ENCODE peak calls at places on chromosomes 1 and 21, in nine cellular contexts. U is fibroblast of lung; L is PC-3; K is GM19239; B is effector memory CD8-positive, alpha-beta T cell; J is stromal cell of bone marrow; O is effector CD4-positive, alpha-beta T cell; Z is nucleus accumbens; R is central memory CD4-positive, alpha-beta T cell. W is an unnamed sample.
A peak's percentile ranks its signal among the peaks of the same experiment; 100 is the strongest.

GRCh38 chr1:218674280-218674773 is 329.2 kb downstream of the TGFB2 start:
- DNase-seq in U (peak; percentile 69), L (peak; percentile 58), K (no peak), B (no peak), J (peak; percentile 31), O (no peak), Z (no peak), R (no peak), W (no peak)

GRCh38 chr1:185017338-185017737 is 28.0 kb upstream of the RNF2 start:
- DNase-seq in U (peak; percentile 91), L (peak; percentile 83), K (no peak), B (no peak), J (peak; percentile 82), O (no peak), Z (no peak), R (no peak), W (no peak)

GRCh38 chr1:150613061-150613920 is 16.1 kb downstream of the ENSA start:
- DNase-seq in U (peak; percentile 94), L (peak; percentile 98), K (peak; percentile 46), B (no peak), J (peak; percentile 86), O (peak; percentile 54), Z (no peak), R (peak; percentile 44), W (peak; percentile 46)

GRCh38 chr1:224769987-224770693 is 154.0 kb downstream of the CNIH3 start:
- DNase-seq in U (peak; percentile 85), L (peak; percentile 69), K (no peak), B (no peak), J (peak; percentile 33), O (no peak), Z (no peak), R (no peak), W (no peak)

GRCh38 chr1:53295746-53296722 is 31.8 kb downstream of the LRP8 start:
- DNase-seq in U (no peak), L (no peak), K (no peak), B (no peak), J (no peak), O (no peak), Z (no peak), R (peak; percentile 6), W (peak; percentile 24)

GRCh38 chr1:73040811-73041210 is 758.5 kb upstream of the NEGR1 start:
- DNase-seq in U (no peak), L (no peak), K (no peak), B (no peak), J (no peak), O (no peak), Z (no peak), R (no peak), W (no peak)

GRCh38 chr1:183089025-183089639 is 65.9 kb downstream of the LAMC1 start:
- DNase-seq in U (no peak), L (peak; percentile 23), K (no peak), B (no peak), J (no peak), O (no peak), Z (no peak), R (no peak), W (no peak)

GRCh38 chr1:51920130-51920529 is 41.6 kb upstream of the NRDC start:
- DNase-seq in U (no peak), L (peak; percentile 33), K (no peak), B (no peak), J (no peak), O (no peak), Z (no peak), R (no peak), W (no peak)

GRCh38 chr1:201281573-201281972 is 1.7 kb upstream of the PKP1 start:
- DNase-seq in U (no peak), L (peak; percentile 52), K (no peak), B (no peak), J (no peak), O (no peak), Z (no peak), R (no peak), W (no peak)

GRCh38 chr1:1542766-1543705 is 2.6 kb upstream of the TMEM240 start:
- DNase-seq in U (no peak), L (no peak), K (no peak), B (no peak), J (no peak), O (no peak), Z (no peak), R (no peak), W (no peak)

GRCh38 chr1:68231627-68232303 is 558 bp downstream of the WLS start:
- DNase-seq in U (peak; percentile 90), L (peak; percentile 55), K (no peak), B (no peak), J (peak; percentile 67), O (no peak), Z (peak; percentile 22), R (no peak), W (no peak)

GRCh38 chr1:85681087-85681486 is 27.1 kb downstream of the ZNHIT6 start:
- DNase-seq in U (peak; percentile 23), L (no peak), K (no peak), B (no peak), J (peak; percentile 33), O (no peak), Z (no peak), R (no peak), W (no peak)

GRCh38 chr1:235326719-235327558 is 1.0 kb downstream of the ARID4B start:
- DNase-seq in U (no peak), L (peak; percentile 11), K (no peak), B (peak; percentile 67), J (no peak), O (peak; percentile 69), Z (peak; percentile 21), R (peak; percentile 75), W (peak; percentile 85)

GRCh38 chr1:42210421-42211133 is 46.0 kb upstream of the GUCA2A start:
- DNase-seq in U (peak; percentile 89), L (peak; percentile 24), K (no peak), B (no peak), J (peak; percentile 9), O (no peak), Z (no peak), R (no peak), W (no peak)

GRCh38 chr1:243253927-243254232 is 1.2 kb downstream of the CEP170 start:
- DNase-seq in U (no peak), L (peak; percentile 50), K (no peak), B (no peak), J (no peak), O (no peak), Z (no peak), R (no peak), W (no peak)

GRCh38 chr21:24046816-24047443 is 1560.4 kb downstream of the MRPL39 start:
- DNase-seq in U (no peak), L (no peak), K (no peak), B (no peak), J (no peak), O (no peak), Z (no peak), R (no peak), W (no peak)

GRCh38 chr1:150564051-150564991 is 15.1 kb downstream of the MCL1 start:
- DNase-seq in U (peak; percentile 59), L (no peak), K (no peak), B (no peak), J (no peak), O (no peak), Z (no peak), R (peak; percentile 39), W (peak; percentile 52)

GRCh38 chr1:43619314-43619790 is 30.6 kb upstream of the KDM4A start:
- DNase-seq in U (no peak), L (no peak), K (no peak), B (no peak), J (no peak), O (no peak), Z (no peak), R (no peak), W (no peak)

GRCh38 chr1:165580931-165581871 is 37.4 kb downstream of the LRRC52 start:
- DNase-seq in U (no peak), L (no peak), K (no peak), B (no peak), J (no peak), O (no peak), Z (no peak), R (no peak), W (no peak)

GRCh38 chr21:45540601-45540970 is 1.7 kb downstream of the SLC19A1 start:
- DNase-seq in U (no peak), L (no peak), K (no peak), B (no peak), J (no peak), O (peak; percentile 1), Z (no peak), R (no peak), W (no peak)

GRCh38 chr1:31556481-31557006 is 19.8 kb upstream of the TINAGL1 start:
- DNase-seq in U (no peak), L (no peak), K (no peak), B (no peak), J (no peak), O (no peak), Z (no peak), R (no peak), W (no peak)

GRCh38 chr1:229003233-229004031 is 267.5 kb upstream of the RAB4A start:
- DNase-seq in U (peak; percentile 26), L (no peak), K (no peak), B (no peak), J (no peak), O (no peak), Z (peak; percentile 94), R (no peak), W (no peak)

GRCh38 chr1:18486195-18486594 is 5.5 kb downstream of the KLHDC7A start:
- DNase-seq in U (no peak), L (no peak), K (no peak), B (no peak), J (no peak), O (no peak), Z (no peak), R (no peak), W (no peak)

GRCh38 chr21:35359076-35359475 is 310.0 kb upstream of the RUNX1 start:
- DNase-seq in U (no peak), L (no peak), K (no peak), B (no peak), J (no peak), O (no peak), Z (no peak), R (no peak), W (no peak)

GRCh38 chr21:26385721-26386120 is 187.4 kb downstream of the CYYR1 start:
- DNase-seq in U (peak; percentile 32), L (peak; percentile 63), K (no peak), B (no peak), J (peak; percentile 61), O (no peak), Z (no peak), R (no peak), W (no peak)

GRCh38 chr1:119871881-119872280 is 24.4 kb downstream of the ADAM30 start:
- DNase-seq in U (no peak), L (peak; percentile 46), K (no peak), B (no peak), J (peak; percentile 25), O (no peak), Z (no peak), R (no peak), W (no peak)

GRCh38 chr1:33336580-33336979 is 15.7 kb upstream of the A3GALT2 start:
- DNase-seq in U (no peak), L (no peak), K (no peak), B (no peak), J (no peak), O (no peak), Z (no peak), R (no peak), W (no peak)

GRCh38 chr1:168939131-168939946 is 167.2 kb upstream of the ATP1B1 start:
- DNase-seq in U (no peak), L (peak; percentile 16), K (no peak), B (no peak), J (no peak), O (no peak), Z (no peak), R (no peak), W (no peak)

GRCh38 chr1:64000021-64000420 is 203.4 kb upstream of the UBE2U start:
- DNase-seq in U (peak; percentile 52), L (peak; percentile 95), K (no peak), B (no peak), J (peak; percentile 51), O (no peak), Z (no peak), R (no peak), W (no peak)

GRCh38 chr1:24257373-24257772 is 61.8 kb upstream of the GRHL3 start:
- DNase-seq in U (no peak), L (no peak), K (no peak), B (no peak), J (no peak), O (no peak), Z (no peak), R (no peak), W (no peak)

GRCh38 chr1:16073490-16074104 is at the start of gene FAM131C:
- DNase-seq in U (no peak), L (peak; percentile 54), K (peak; percentile 79), B (peak; percentile 42), J (no peak), O (peak; percentile 14), Z (no peak), R (peak; percentile 28), W (no peak)